ENCODE peak calls at places on chromosomes 5 and 9, in ten cellular contexts. U, K, Q, L, Z, I, N, R, E and M are unnamed samples.

GRCh38 chr9:80797427-80797825 is 891.9 kb downstream of the TLE1 start:
- DNase-seq in U (no peak), K (no peak), Q (no peak), L (no peak), Z (no peak), I (no peak), N (no peak), R (no peak), E (no peak), M (no peak)

GRCh38 chr9:123867971-123868370 is 62.0 kb downstream of the DENND1A start:
- DNase-seq in U (no peak), K (no peak), Q (no peak), L (no peak), Z (no peak), I (no peak), N (no peak), R (no peak), E (no peak), M (no peak)

GRCh38 chr9:136010615-136011341 is 49.6 kb upstream of the UBAC1 start:
- DNase-seq in U (no peak), K (no peak), Q (no peak), L (no peak), Z (no peak), I (no peak), N (no peak), R (peak), E (no peak), M (peak)

GRCh38 chr5:52685621-52686370 is 101.9 kb upstream of the ITGA1 start:
- DNase-seq in U (no peak), K (no peak), Q (no peak), L (no peak), Z (no peak), I (no peak), N (no peak), R (no peak), E (no peak), M (no peak)

GRCh38 chr9:115006660-115007059 is 76.3 kb upstream of the TNFSF8 start:
- DNase-seq in U (no peak), K (no peak), Q (no peak), L (no peak), Z (no peak), I (no peak), N (no peak), R (no peak), E (no peak), M (no peak)

GRCh38 chr5:181205735-181206401 is 872 bp upstream of the TRIM7 start:
- DNase-seq in U (no peak), K (no peak), Q (no peak), L (no peak), Z (no peak), I (no peak), N (no peak), R (peak), E (no peak), M (no peak)

GRCh38 chr5:104576677-104577076 is 1014.1 kb upstream of the NUDT12 start:
- DNase-seq in U (no peak), K (no peak), Q (no peak), L (no peak), Z (no peak), I (no peak), N (no peak), R (no peak), E (no peak), M (no peak)

GRCh38 chr9:25716220-25716872 is 38.1 kb upstream of the TUSC1 start:
- DNase-seq in U (no peak), K (no peak), Q (peak), L (peak), Z (no peak), I (no peak), N (peak), R (no peak), E (peak), M (no peak)

GRCh38 chr9:86202338-86202882 is 57.0 kb downstream of the C9orf153 start:
- DNase-seq in U (peak), K (no peak), Q (no peak), L (peak), Z (no peak), I (peak), N (no peak), R (no peak), E (peak), M (no peak)

GRCh38 chr5:23014251-23014650 is 161.1 kb upstream of the CDH12 start:
- DNase-seq in U (no peak), K (no peak), Q (no peak), L (no peak), Z (no peak), I (no peak), N (no peak), R (no peak), E (no peak), M (no peak)

GRCh38 chr5:112569596-112569995 is 150.5 kb upstream of the EPB41L4A start:
- DNase-seq in U (no peak), K (no peak), Q (no peak), L (no peak), Z (no peak), I (no peak), N (no peak), R (no peak), E (no peak), M (no peak)

GRCh38 chr5:33235824-33236223 is 204.9 kb upstream of the TARS1 start:
- DNase-seq in U (peak), K (no peak), Q (no peak), L (no peak), Z (no peak), I (no peak), N (no peak), R (no peak), E (no peak), M (no peak)

GRCh38 chr5:10723519-10723918 is 37.5 kb downstream of the DAP start:
- DNase-seq in U (no peak), K (no peak), Q (no peak), L (no peak), Z (no peak), I (no peak), N (no peak), R (no peak), E (no peak), M (no peak)

GRCh38 chr5:2752059-2752874 is 790 bp upstream of the IRX2 start:
- DNase-seq in U (no peak), K (no peak), Q (no peak), L (no peak), Z (peak), I (no peak), N (peak), R (no peak), E (no peak), M (peak)

GRCh38 chr9:132311978-132312377 is 42.8 kb downstream of the SETX start:
- DNase-seq in U (no peak), K (no peak), Q (no peak), L (no peak), Z (no peak), I (no peak), N (no peak), R (no peak), E (no peak), M (no peak)

GRCh38 chr9:122846371-122847060 is 18.1 kb upstream of the PDCL start:
- DNase-seq in U (no peak), K (no peak), Q (no peak), L (no peak), Z (no peak), I (no peak), N (no peak), R (no peak), E (no peak), M (no peak)

GRCh38 chr5:81165493-81166119 is 67.5 kb upstream of the CKMT2 start:
- DNase-seq in U (no peak), K (no peak), Q (peak), L (peak), Z (no peak), I (peak), N (no peak), R (no peak), E (peak), M (no peak)

GRCh38 chr5:93886098-93886806 is 144.9 kb upstream of the POU5F2 start:
- DNase-seq in U (no peak), K (no peak), Q (no peak), L (no peak), Z (no peak), I (no peak), N (no peak), R (no peak), E (no peak), M (no peak)

GRCh38 chr5:44183753-44184152 is 205.5 kb downstream of the FGF10 start:
- DNase-seq in U (no peak), K (no peak), Q (no peak), L (no peak), Z (no peak), I (no peak), N (no peak), R (no peak), E (no peak), M (no peak)

GRCh38 chr9:109779711-109780452 is at the start of gene PALM2AKAP2:
- DNase-seq in U (no peak), K (no peak), Q (peak), L (peak), Z (peak), I (no peak), N (no peak), R (peak), E (no peak), M (peak)

GRCh38 chr5:143775258-143775657 is 36.7 kb upstream of the HMHB1 start:
- DNase-seq in U (no peak), K (no peak), Q (no peak), L (no peak), Z (no peak), I (no peak), N (no peak), R (no peak), E (no peak), M (no peak)

GRCh38 chr9:127867356-127868277 is 9.9 kb downstream of the AK1 start:
- DNase-seq in U (no peak), K (no peak), Q (no peak), L (no peak), Z (no peak), I (no peak), N (no peak), R (no peak), E (no peak), M (no peak)

GRCh38 chr5:6827815-6828214 is 114.6 kb downstream of the TENT4A start:
- DNase-seq in U (no peak), K (no peak), Q (no peak), L (no peak), Z (peak), I (no peak), N (no peak), R (no peak), E (no peak), M (no peak)

GRCh38 chr5:10623305-10623910 is 59.5 kb downstream of the ANKRD33B start:
- DNase-seq in U (no peak), K (peak), Q (no peak), L (no peak), Z (no peak), I (no peak), N (no peak), R (no peak), E (no peak), M (no peak)

GRCh38 chr9:121781701-121782464 is 130.4 kb downstream of the DAB2IP start:
- DNase-seq in U (no peak), K (no peak), Q (peak), L (no peak), Z (no peak), I (no peak), N (peak), R (no peak), E (no peak), M (no peak)

GRCh38 chr5:157494178-157494830 is 34.3 kb downstream of the NIPAL4 start:
- DNase-seq in U (no peak), K (no peak), Q (no peak), L (no peak), Z (no peak), I (no peak), N (no peak), R (peak), E (peak), M (peak)

GRCh38 chr9:124810513-124811355 is 33.8 kb downstream of the OLFML2A start:
- DNase-seq in U (no peak), K (no peak), Q (no peak), L (peak), Z (no peak), I (no peak), N (no peak), R (no peak), E (peak), M (no peak)

GRCh38 chr5:68196876-68197275 is 18.7 kb upstream of the PIK3R1 start:
- DNase-seq in U (peak), K (no peak), Q (peak), L (no peak), Z (no peak), I (no peak), N (no peak), R (peak), E (no peak), M (no peak)

GRCh38 chr9:124214116-124214515 is 43.6 kb upstream of the NEK6 start:
- DNase-seq in U (no peak), K (no peak), Q (no peak), L (no peak), Z (no peak), I (no peak), N (peak), R (peak), E (no peak), M (no peak)

GRCh38 chr5:157384971-157385709 is 74.9 kb upstream of the NIPAL4 start:
- DNase-seq in U (no peak), K (no peak), Q (peak), L (peak), Z (peak), I (no peak), N (no peak), R (peak), E (no peak), M (no peak)

GRCh38 chr9:21958833-21959232 is 35.4 kb downstream of the CDKN2A start:
- DNase-seq in U (no peak), K (no peak), Q (no peak), L (no peak), Z (no peak), I (no peak), N (no peak), R (no peak), E (no peak), M (no peak)

GRCh38 chr9:134276463-134277245 is 49.6 kb upstream of the RXRA start:
- DNase-seq in U (no peak), K (no peak), Q (no peak), L (no peak), Z (no peak), I (no peak), N (no peak), R (no peak), E (no peak), M (no peak)

GRCh38 chr5:54567996-54568395 is 50.4 kb downstream of the SNX18 start:
- DNase-seq in U (no peak), K (no peak), Q (no peak), L (no peak), Z (no peak), I (no peak), N (no peak), R (no peak), E (no peak), M (no peak)

GRCh38 chr9:99051353-99051752 is 53.6 kb upstream of the TGFBR1 start:
- DNase-seq in U (no peak), K (no peak), Q (no peak), L (no peak), Z (no peak), I (no peak), N (no peak), R (no peak), E (no peak), M (no peak)

GRCh38 chr5:139146809-139147742 is 51.1 kb downstream of the SIL1 start:
- DNase-seq in U (no peak), K (no peak), Q (no peak), L (no peak), Z (no peak), I (no peak), N (no peak), R (no peak), E (no peak), M (no peak)

GRCh38 chr9:22060831-22061383 is 51.8 kb upstream of the CDKN2B start:
- DNase-seq in U (no peak), K (no peak), Q (no peak), L (no peak), Z (peak), I (no peak), N (no peak), R (peak), E (no peak), M (no peak)

GRCh38 chr9:138024831-138025291 is 147.3 kb downstream of the CACNA1B start:
- DNase-seq in U (no peak), K (peak), Q (no peak), L (no peak), Z (peak), I (no peak), N (peak), R (peak), E (no peak), M (no peak)

GRCh38 chr9:93665566-93666278 is 89.3 kb downstream of the PHF2 start:
- DNase-seq in U (no peak), K (peak), Q (peak), L (no peak), Z (no peak), I (no peak), N (no peak), R (peak), E (no peak), M (peak)

GRCh38 chr5:169803077-169803981 is 166.3 kb downstream of the DOCK2 start:
- DNase-seq in U (no peak), K (no peak), Q (peak), L (peak), Z (peak), I (peak), N (no peak), R (peak), E (no peak), M (peak)

GRCh38 chr9:6218099-6218502 is 2.5 kb downstream of the IL33 start:
- DNase-seq in U (no peak), K (no peak), Q (no peak), L (no peak), Z (no peak), I (no peak), N (no peak), R (peak), E (no peak), M (no peak)
- TF ChIP-seq POLR2AphosphoS5 in U (no peak), K (no peak), Q (no peak), L (no peak), Z (peak), I (no peak), N (peak), R (peak), E (no peak), M (peak)

DNA sequence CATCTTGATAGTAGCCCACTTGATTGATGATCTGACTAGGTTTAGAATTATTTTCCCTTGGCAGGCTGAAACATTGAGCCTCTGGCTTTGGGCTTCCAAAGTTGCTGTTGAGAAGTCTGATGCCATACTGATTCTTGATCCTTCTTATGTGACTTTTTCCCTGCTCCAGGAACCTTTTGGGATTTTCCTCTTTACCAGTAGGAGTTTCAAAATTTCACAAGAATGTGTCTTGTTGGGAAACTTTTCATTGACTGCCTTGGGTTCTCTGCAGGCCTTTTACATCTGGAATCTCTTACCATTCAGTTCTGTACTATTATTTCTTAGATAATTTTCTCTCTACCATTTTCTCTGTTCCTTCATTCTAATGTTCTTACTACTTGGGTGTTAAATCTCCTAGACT is 20.0 kb downstream of the STC2 start:
- DNase-seq in U (no peak), K (no peak), Q (no peak), L (no peak), Z (no peak), I (no peak), N (no peak), R (no peak), E (no peak), M (no peak)
- TF ChIP-seq EP300 in U (no peak), K (no peak), Q (no peak), L (no peak), Z (no peak), I (no peak), N (no peak), R (no peak), E (no peak), M (no peak)

GRCh38 chr5:56909294-56910122 is at the start of gene SETD9:
- DNase-seq in U (peak), K (peak), Q (peak), L (peak), Z (peak), I (peak), N (peak), R (peak), E (peak), M (peak)
- TF ChIP-seq POLR2AphosphoS5 in U (peak), K (peak), Q (peak), L (peak), Z (peak), I (peak), N (peak), R (peak), E (peak), M (peak)

GRCh38 chr5:179820127-179820482 is 600 bp upstream of the SQSTM1 start:
- DNase-seq in U (no peak), K (no peak), Q (no peak), L (no peak), Z (no peak), I (no peak), N (no peak), R (no peak), E (no peak), M (no peak)
- TF ChIP-seq EP300 in U (no peak), K (no peak), Q (no peak), L (no peak), Z (no peak), I (no peak), N (no peak), R (no peak), E (no peak), M (no peak)

DNA sequence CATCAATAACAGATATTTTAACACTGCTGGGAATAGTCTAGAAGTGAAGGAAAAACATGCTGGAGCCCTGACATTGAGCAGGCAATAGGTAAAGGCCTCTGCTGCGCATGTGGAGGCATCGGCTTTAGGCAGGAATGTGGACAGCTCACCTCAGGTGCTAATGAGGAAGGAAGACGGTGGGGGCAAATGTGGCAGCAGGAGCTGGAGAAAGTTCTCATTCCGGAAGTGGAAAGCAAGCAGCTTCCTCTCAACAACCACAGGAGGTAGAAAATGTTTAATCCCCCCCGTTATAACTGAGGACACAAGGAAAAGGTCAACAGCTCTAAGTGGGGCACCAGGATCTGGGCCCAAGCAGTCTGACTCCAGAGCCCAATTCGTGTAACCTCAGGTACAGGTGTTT is 7.6 kb upstream of the RPS14 start:
- DNase-seq in U (no peak), K (no peak), Q (no peak), L (no peak), Z (no peak), I (no peak), N (no peak), R (no peak), E (no peak), M (no peak)
- TF ChIP-seq POLR2AphosphoS5 in U (no peak), K (no peak), Q (no peak), L (no peak), Z (no peak), I (no peak), N (no peak), R (no peak), E (no peak), M (no peak)

DNA sequence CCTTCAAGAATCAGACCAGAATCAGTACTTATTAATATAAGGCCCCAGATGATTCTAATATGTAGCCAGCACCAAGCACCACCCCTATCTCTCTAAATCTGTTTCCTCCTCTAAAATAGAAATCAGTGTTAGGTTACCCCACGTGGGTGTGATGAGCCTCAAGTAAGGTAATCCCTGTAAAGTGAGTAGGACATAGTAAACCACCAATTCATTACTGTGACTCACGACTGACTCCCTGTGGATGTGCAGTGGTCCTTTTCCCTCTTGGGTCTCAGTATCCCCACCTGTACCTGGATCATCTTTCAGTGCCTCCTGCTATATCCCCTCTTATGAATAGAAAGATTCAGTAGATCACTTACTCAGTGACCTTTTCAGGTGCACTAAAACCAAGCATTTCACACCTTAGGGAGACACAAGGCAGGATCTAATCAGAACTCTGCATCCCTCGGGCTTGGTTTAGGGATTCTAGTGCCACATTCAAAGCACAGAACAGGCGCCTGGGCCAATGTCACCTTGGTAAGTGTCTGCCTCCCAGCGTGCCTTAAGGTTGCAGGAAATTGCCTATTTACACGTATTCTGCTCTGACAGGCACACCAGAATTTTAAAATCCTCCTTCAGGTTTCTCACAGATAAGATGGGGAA is 12.2 kb upstream of the ALDH1B1 start:
- DNase-seq in U (no peak), K (no peak), Q (no peak), L (no peak), Z (no peak), I (no peak), N (no peak), R (peak), E (peak), M (no peak)
- TF ChIP-seq EP300 in U (no peak), K (no peak), Q (no peak), L (no peak), Z (no peak), I (no peak), N (no peak), R (no peak), E (no peak), M (no peak)

DNA sequence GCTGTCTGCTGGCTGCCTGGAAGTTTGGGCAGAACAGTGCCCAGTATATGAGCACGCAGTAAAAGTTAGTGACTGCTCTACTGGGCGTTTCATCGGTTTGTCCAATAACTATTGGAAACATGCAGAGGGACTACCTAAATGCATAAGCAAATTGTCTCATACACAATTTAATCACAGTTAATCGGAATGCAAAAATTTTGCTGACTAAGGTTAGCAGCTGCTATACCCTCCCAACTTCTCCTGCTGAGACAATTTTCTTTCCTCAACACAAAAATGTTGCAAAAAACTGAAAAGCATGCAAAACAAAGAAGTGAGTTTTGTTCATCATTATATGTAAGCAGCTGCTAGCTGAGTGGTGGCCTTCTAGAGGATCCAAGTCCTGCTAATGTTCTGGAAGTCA is 327.5 kb downstream of the SEMA5A start:
- DNase-seq in U (no peak), K (no peak), Q (no peak), L (no peak), Z (no peak), I (no peak), N (no peak), R (no peak), E (no peak), M (no peak)
- TF ChIP-seq POLR2AphosphoS5 in U (no peak), K (no peak), Q (no peak), L (no peak), Z (no peak), I (no peak), N (no peak), R (no peak), E (no peak), M (no peak)